ENCODE peak calls at places on chromosomes 7 and 10, in nine cellular contexts. H is head of caudate nucleus, E is right lobe of liver, D is iris pigment epithelial cell, X is ELR, G is T-helper 2 cell, U is NCI-H1417, V is epithelial cell of prostate, Q is fibroblast of pulmonary artery. Y is an unnamed sample.

GRCh38 chr10:13613519-13613918 is 26.8 kb downstream of the PRPF18 start:
- DNase-seq in H (peak; percentile 44), E (no peak), D (peak; percentile 55), X (peak; percentile 58), G (no peak), U (peak; percentile 16), V (no peak), Q (peak; percentile 74), Y (no peak)

GRCh38 chr10:90167174-90168064 is 466.0 kb downstream of the KIF20B start:
- DNase-seq in H (no peak), E (no peak), D (peak; percentile 92), X (peak; percentile 17), G (no peak), U (no peak), V (no peak), Q (peak; percentile 84), Y (no peak)

GRCh38 chr7:102279537-102280400 is 6.9 kb upstream of the SH2B2 start:
- DNase-seq in H (peak; percentile 50), E (peak; percentile 50), D (peak; percentile 31), X (peak; percentile 67), G (peak; percentile 63), U (peak; percentile 80), V (no peak), Q (peak; percentile 62), Y (no peak)

GRCh38 chr10:62545667-62546066 is 171.5 kb downstream of the ZNF365 start:
- DNase-seq in H (no peak), E (no peak), D (peak; percentile 47), X (peak; percentile 10), G (no peak), U (no peak), V (no peak), Q (peak; percentile 90), Y (no peak)

GRCh38 chr10:57338823-57339558 is 928.7 kb downstream of the IPMK start:
- DNase-seq in H (no peak), E (no peak), D (peak; percentile 36), X (peak; percentile 62), G (peak; percentile 24), U (peak; percentile 56), V (no peak), Q (peak; percentile 64), Y (no peak)

GRCh38 chr10:32957341-32958084 is 517 bp downstream of the ITGB1 start:
- DNase-seq in H (peak; percentile 54), E (peak; percentile 80), D (no peak), X (no peak), G (peak; percentile 66), U (peak; percentile 58), V (no peak), Q (no peak), Y (peak; percentile 54)

GRCh38 chr10:127444155-127444554 is 105.0 kb upstream of the NPS start:
- DNase-seq in H (no peak), E (no peak), D (no peak), X (no peak), G (no peak), U (no peak), V (no peak), Q (no peak), Y (no peak)

GRCh38 chr10:71220689-71221540 is 8.5 kb downstream of the UNC5B start:
- DNase-seq in H (no peak), E (no peak), D (no peak), X (no peak), G (no peak), U (no peak), V (no peak), Q (no peak), Y (peak; percentile 27)

GRCh38 chr7:68321076-68321639 is 1277.1 kb upstream of the AUTS2 start:
- DNase-seq in H (no peak), E (peak; percentile 28), D (no peak), X (no peak), G (no peak), U (peak; percentile 64), V (peak; percentile 22), Q (no peak), Y (peak; percentile 62)

GRCh38 chr10:11763501-11763861 is 21.3 kb downstream of the ECHDC3 start:
- DNase-seq in H (no peak), E (no peak), D (no peak), X (no peak), G (no peak), U (no peak), V (no peak), Q (no peak), Y (no peak)

GRCh38 chr10:93363891-93364648 is 118.1 kb downstream of the MYOF start:
- DNase-seq in H (no peak), E (peak; percentile 47), D (peak; percentile 85), X (no peak), G (no peak), U (no peak), V (no peak), Q (no peak), Y (no peak)

GRCh38 chr7:116570306-116570705 is 45.5 kb downstream of the CAV1 start:
- DNase-seq in H (no peak), E (no peak), D (no peak), X (peak; percentile 54), G (no peak), U (no peak), V (no peak), Q (no peak), Y (no peak)

GRCh38 chr7:1829111-1829510 is 159.0 kb downstream of the ELFN1 start:
- DNase-seq in H (no peak), E (no peak), D (no peak), X (no peak), G (no peak), U (no peak), V (no peak), Q (no peak), Y (no peak)

Y was measured in breast epithelium.